ENCODE peak calls at places on chromosomes 13 and 19, in five cellular contexts. One of them, this sample, is unnamed.

GRCh38 chr13:50616101-50616500 is 227.4 kb downstream of the DLEU7 start:
- DNase-seq in GM23338: no peak
- DNase-seq in sigmoid colon: no peak
- DNase-seq in fibroblast of the aortic adventitia: peak
- DNase-seq in SK-N-SH: no peak
- DNase-seq in this sample: no peak

GRCh38 chr13:80340643-80341097 is 256 bp downstream of the SPRY2 start:
- DNase-seq in GM23338: no peak
- DNase-seq in fibroblast of the aortic adventitia: peak
- DNase-seq in SK-N-SH: no peak
- DNase-seq in sigmoid colon: peak
- DNase-seq in this sample: no peak

GRCh38 chr13:94712812-94713555 is 639 bp upstream of the SOX21 start:
- DNase-seq in fibroblast of the aortic adventitia: peak
- DNase-seq in SK-N-SH: peak
- DNase-seq in sigmoid colon: peak
- DNase-seq in GM23338: peak
- DNase-seq in this sample: peak

GRCh38 chr19:2385053-2385721 is 25.1 kb downstream of the TMPRSS9 start:
- DNase-seq in fibroblast of the aortic adventitia: peak
- DNase-seq in GM23338: peak
- DNase-seq in SK-N-SH: peak
- DNase-seq in sigmoid colon: no peak
- DNase-seq in this sample: peak

GRCh38 chr19:46297700-46298476 is 1.0 kb downstream of the HIF3A start:
- DNase-seq in SK-N-SH: peak
- DNase-seq in GM23338: no peak
- DNase-seq in sigmoid colon: peak
- DNase-seq in fibroblast of the aortic adventitia: peak
- DNase-seq in this sample: peak

GRCh38 chr19:35211545-35212230 is 16.9 kb downstream of the FAM187B start:
- DNase-seq in SK-N-SH: no peak
- DNase-seq in fibroblast of the aortic adventitia: no peak
- DNase-seq in sigmoid colon: peak
- DNase-seq in GM23338: no peak
- DNase-seq in this sample: peak

GRCh38 chr13:46211116-46211515 is 612 bp upstream of the LRRC63 start:
- DNase-seq in sigmoid colon: no peak
- DNase-seq in fibroblast of the aortic adventitia: peak
- DNase-seq in GM23338: peak
- DNase-seq in SK-N-SH: peak
- DNase-seq in this sample: no peak

GRCh38 chr19:40798997-40799557 is at the start of gene EGLN2:
- DNase-seq in sigmoid colon: no peak
- DNase-seq in fibroblast of the aortic adventitia: no peak
- DNase-seq in SK-N-SH: peak
- DNase-seq in GM23338: peak
- DNase-seq in this sample: peak

GRCh38 chr13:62185631-62186256 is 770.1 kb upstream of the PCDH20 start:
- DNase-seq in fibroblast of the aortic adventitia: no peak
- DNase-seq in SK-N-SH: no peak
- DNase-seq in sigmoid colon: no peak
- DNase-seq in GM23338: peak
- DNase-seq in this sample: no peak

GRCh38 chr13:112366907-112367646 is 9.1 kb upstream of the SPACA7 start:
- DNase-seq in fibroblast of the aortic adventitia: no peak
- DNase-seq in SK-N-SH: no peak
- DNase-seq in GM23338: no peak
- DNase-seq in sigmoid colon: no peak
- DNase-seq in this sample: no peak
- TF ChIP-seq CTCF in fibroblast of the aortic adventitia: no peak
- TF ChIP-seq CTCF in SK-N-SH: no peak
- TF ChIP-seq CTCF in GM23338: peak
- TF ChIP-seq CTCF in sigmoid colon: no peak
- TF ChIP-seq CTCF in this sample: no peak

GRCh38 chr13:32031025-32031814 is at the start of gene FRY:
- DNase-seq in SK-N-SH: peak
- DNase-seq in sigmoid colon: peak
- DNase-seq in fibroblast of the aortic adventitia: peak
- DNase-seq in GM23338: peak
- DNase-seq in this sample: peak
- TF ChIP-seq CTCF in SK-N-SH: no peak
- TF ChIP-seq CTCF in sigmoid colon: no peak
- TF ChIP-seq CTCF in fibroblast of the aortic adventitia: peak
- TF ChIP-seq CTCF in GM23338: no peak
- TF ChIP-seq CTCF in this sample: no peak

GRCh38 chr13:114025432-114026127 is 51.7 kb upstream of the C13orf46 start:
- DNase-seq in sigmoid colon: peak
- DNase-seq in fibroblast of the aortic adventitia: peak
- DNase-seq in GM23338: no peak
- DNase-seq in SK-N-SH: peak
- DNase-seq in this sample: no peak
- TF ChIP-seq CTCF in sigmoid colon: no peak
- TF ChIP-seq CTCF in fibroblast of the aortic adventitia: no peak
- TF ChIP-seq CTCF in GM23338: no peak
- TF ChIP-seq CTCF in SK-N-SH: no peak
- TF ChIP-seq CTCF in this sample: no peak

GRCh38 chr19:43560687-43561086 is 14.6 kb downstream of the XRCC1 start:
- DNase-seq in sigmoid colon: no peak
- DNase-seq in SK-N-SH: no peak
- DNase-seq in GM23338: peak
- DNase-seq in fibroblast of the aortic adventitia: no peak
- DNase-seq in this sample: peak
- TF ChIP-seq CTCF in sigmoid colon: no peak
- TF ChIP-seq CTCF in SK-N-SH: peak
- TF ChIP-seq CTCF in GM23338: peak
- TF ChIP-seq CTCF in fibroblast of the aortic adventitia: no peak
- TF ChIP-seq CTCF in this sample: peak

DNA sequence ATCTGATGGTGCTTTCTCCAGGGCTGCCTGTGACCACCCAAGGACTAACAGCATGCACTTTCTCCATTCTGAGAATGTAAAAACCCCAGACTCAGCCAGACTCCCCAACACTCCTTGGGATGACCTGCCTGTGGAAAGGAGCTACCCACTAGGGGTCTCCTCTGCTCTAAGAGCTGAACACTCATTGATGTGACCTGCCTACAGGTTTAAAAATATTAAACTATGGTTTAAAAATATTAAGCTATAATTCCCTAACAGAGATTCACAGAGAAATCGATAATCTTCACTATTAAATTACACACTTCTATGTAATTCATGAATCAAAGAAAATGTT is 696.2 kb upstream of the SLITRK5 start:
- DNase-seq in GM23338: peak
- DNase-seq in SK-N-SH: no peak
- DNase-seq in sigmoid colon: no peak
- DNase-seq in fibroblast of the aortic adventitia: peak
- DNase-seq in this sample: no peak
- TF ChIP-seq CTCF in GM23338: peak
- TF ChIP-seq CTCF in SK-N-SH: no peak
- TF ChIP-seq CTCF in sigmoid colon: no peak
- TF ChIP-seq CTCF in fibroblast of the aortic adventitia: no peak
- TF ChIP-seq CTCF in this sample: no peak

GRCh38 chr13:43116242-43116641 is 92.9 kb downstream of the DNAJC15 start:
- DNase-seq in GM23338: peak
- DNase-seq in SK-N-SH: no peak
- DNase-seq in fibroblast of the aortic adventitia: no peak
- DNase-seq in sigmoid colon: no peak
- DNase-seq in this sample: no peak
- TF ChIP-seq CTCF in GM23338: peak
- TF ChIP-seq CTCF in SK-N-SH: no peak
- TF ChIP-seq CTCF in fibroblast of the aortic adventitia: no peak
- TF ChIP-seq CTCF in sigmoid colon: no peak
- TF ChIP-seq CTCF in this sample: no peak